ENCODE peak calls at places on chromosomes 16 and 17, in nine cellular contexts. Q, V, Y, P, C, K, S, J and A are unnamed samples.

GRCh38 chr17:31820691-31821435 is 38.2 kb downstream of the COPRS start:
- DNase-seq in V (no peak), P (peak), K (no peak), Y (no peak), J (no peak), C (no peak), S (no peak), Q (no peak), A (no peak)

GRCh38 chr16:4494746-4495490 is 18.7 kb downstream of the HMOX2 start:
- DNase-seq in P (peak), K (no peak), V (no peak), S (no peak), C (no peak), Q (no peak), J (no peak), Y (peak), A (peak)

GRCh38 chr16:10180042-10180770 is 2.0 kb downstream of the GRIN2A start:
- DNase-seq in V (no peak), Q (no peak), P (no peak), J (no peak), S (no peak), C (no peak), Y (no peak), K (no peak), A (no peak)

GRCh38 chr17:74872313-74873035 is at the start of gene FDXR:
- DNase-seq in Y (no peak), C (no peak), P (no peak), V (peak), S (no peak), J (no peak), K (no peak), Q (no peak), A (no peak)

GRCh38 chr17:60423865-60424264 is 1.6 kb downstream of the CHCT1 start:
- DNase-seq in S (no peak), Y (no peak), K (no peak), C (no peak), J (no peak), V (no peak), Q (no peak), P (no peak), A (no peak)

GRCh38 chr16:85699224-85699558 is 10.4 kb upstream of the GINS2 start:
- DNase-seq in Q (no peak), J (no peak), V (no peak), Y (no peak), S (no peak), K (no peak), C (no peak), P (no peak), A (no peak)

GRCh38 chr16:75317101-75317522 is 65.7 kb upstream of the BCAR1 start:
- DNase-seq in Q (no peak), C (no peak), J (no peak), Y (peak), K (no peak), V (no peak), S (no peak), P (no peak), A (no peak)

GRCh38 chr16:49952386-49952785 is 72.6 kb upstream of the CNEP1R1 start:
- DNase-seq in K (no peak), Q (no peak), P (peak), C (no peak), S (no peak), V (no peak), J (no peak), Y (peak), A (peak)

GRCh38 chr17:58630883-58631522 is 60.8 kb downstream of the TEX14 start:
- DNase-seq in J (peak), S (no peak), V (peak), Y (no peak), K (no peak), Q (peak), P (no peak), C (no peak), A (no peak)